ENCODE peak calls at places on chromosomes 1 and 21, in seven cellular contexts. X, W, N, R, M, O and H are unnamed samples.

GRCh38 chr1:8314346-8315280 is 3.3 kb upstream of the SLC45A1 start:
- DNase-seq in X (peak), W (no peak), N (no peak), R (peak), M (peak), O (peak), H (peak)

GRCh38 chr1:234069760-234070159 is 165.3 kb downstream of the SLC35F3 start:
- DNase-seq in X (no peak), W (no peak), N (no peak), R (no peak), M (no peak), O (no peak), H (no peak)

GRCh38 chr1:25912076-25912831 is 6.0 kb upstream of the STMN1 start:
- DNase-seq in X (peak), W (no peak), N (no peak), R (no peak), M (no peak), O (no peak), H (no peak)

GRCh38 chr1:84724128-84724860 is 34.0 kb upstream of the SSX2IP start:
- DNase-seq in X (no peak), W (no peak), N (peak), R (no peak), M (no peak), O (no peak), H (no peak)

GRCh38 chr1:17679856-17680255 is 75.3 kb upstream of the ACTL8 start:
- DNase-seq in X (no peak), W (no peak), N (no peak), R (no peak), M (no peak), O (no peak), H (no peak)

GRCh38 chr1:11784993-11785769 is 20.6 kb downstream of the MTHFR start:
- DNase-seq in X (peak), W (peak), N (no peak), R (no peak), M (no peak), O (peak), H (peak)

GRCh38 chr1:220430059-220430458 is 97.9 kb upstream of the MARK1 start:
- DNase-seq in X (no peak), W (no peak), N (no peak), R (no peak), M (no peak), O (no peak), H (no peak)

GRCh38 chr21:29196021-29196663 is 65.7 kb downstream of the MAP3K7CL start:
- DNase-seq in X (peak), W (peak), N (peak), R (no peak), M (no peak), O (peak), H (no peak)

GRCh38 chr1:16915627-16915973 is 6.1 kb upstream of the CROCC start:
- DNase-seq in X (peak), W (no peak), N (peak), R (no peak), M (no peak), O (no peak), H (no peak)

GRCh38 chr1:46102769-46103476 is 29.5 kb downstream of the PIK3R3 start:
- DNase-seq in X (no peak), W (no peak), N (no peak), R (no peak), M (no peak), O (no peak), H (no peak)

GRCh38 chr1:210143465-210144062 is 89.0 kb upstream of the SERTAD4 start:
- DNase-seq in X (peak), W (no peak), N (no peak), R (no peak), M (no peak), O (peak), H (no peak)

GRCh38 chr1:27476222-27476621 is 13.7 kb downstream of the WASF2 start:
- DNase-seq in X (no peak), W (no peak), N (no peak), R (no peak), M (no peak), O (no peak), H (no peak)

GRCh38 chr1:24374891-24375786 is 38.4 kb downstream of the STPG1 start:
- DNase-seq in X (no peak), W (no peak), N (no peak), R (no peak), M (no peak), O (no peak), H (no peak)

GRCh38 chr1:212581034-212581433 is 27.5 kb upstream of the ATF3 start:
- DNase-seq in X (no peak), W (no peak), N (no peak), R (no peak), M (no peak), O (no peak), H (no peak)

GRCh38 chr1:46181343-46182260 is 5.3 kb upstream of the P3R3URF start:
- DNase-seq in X (peak), W (no peak), N (no peak), R (no peak), M (no peak), O (no peak), H (no peak)

GRCh38 chr1:235901461-235901860 is 34.8 kb upstream of the LYST start:
- DNase-seq in X (peak), W (no peak), N (no peak), R (no peak), M (no peak), O (no peak), H (no peak)

GRCh38 chr1:174967845-174968705 is 31.7 kb upstream of the CACYBP start:
- DNase-seq in X (no peak), W (no peak), N (peak), R (no peak), M (no peak), O (no peak), H (no peak)

GRCh38 chr1:30847358-30847972 is 61.1 kb downstream of the SDC3 start:
- DNase-seq in X (no peak), W (peak), N (no peak), R (peak), M (no peak), O (peak), H (peak)